ENCODE peak calls at places on chromosomes 12 and 14, in eight cellular contexts. M is NCI-H1092 treated with DMSO at 0.1 percent for 48 hours, E is astrocyte of the spinal cord, J is activated gamma-delta T cell treated with Interleukin-2 at 50 U/mL for 16 hours, Y is SIG-M5, U is thoracic aorta, F is adipocyte, D is cardiac muscle cell. S is an unnamed sample.

GRCh38 chr12:89194683-89195082 is 157.6 kb downstream of the DUSP6 start:
- DNase-seq in M (no peak), E (no peak), J (no peak), Y (no peak), U (no peak), F (no peak), D (no peak), S (no peak)

GRCh38 chr12:47383942-47384341 is 304.2 kb upstream of the AMIGO2 start:
- DNase-seq in M (no peak), E (peak), J (no peak), Y (no peak), U (no peak), F (peak), D (peak), S (no peak)

GRCh38 chr12:57998251-57998650 is 56.9 kb downstream of the ATP23 start:
- DNase-seq in M (no peak), E (no peak), J (no peak), Y (no peak), U (no peak), F (no peak), D (no peak), S (no peak)

GRCh38 chr14:80388980-80389711 is 177.8 kb upstream of the DIO2 start:
- DNase-seq in M (no peak), E (peak), J (no peak), Y (no peak), U (no peak), F (peak), D (peak), S (no peak)

GRCh38 chr14:32087173-32087861 is 10.2 kb downstream of the ARHGAP5 start:
- DNase-seq in M (no peak), E (peak), J (no peak), Y (no peak), U (no peak), F (peak), D (peak), S (no peak)

GRCh38 chr12:68871899-68872298 is 61.1 kb downstream of the CPM start:
- DNase-seq in M (peak), E (peak), J (no peak), Y (no peak), U (no peak), F (no peak), D (peak), S (peak)

GRCh38 chr12:80282761-80283160 is 161.3 kb upstream of the PTPRQ start:
- DNase-seq in M (no peak), E (peak), J (no peak), Y (no peak), U (no peak), F (peak), D (no peak), S (no peak)

GRCh38 chr14:67520482-67520881 is 12.6 kb upstream of the PLEKHH1 start:
- DNase-seq in M (no peak), E (no peak), J (no peak), Y (no peak), U (no peak), F (no peak), D (no peak), S (no peak)

GRCh38 chr12:65229441-65229840 is 49.0 kb upstream of the MSRB3 start:
- DNase-seq in M (no peak), E (peak), J (no peak), Y (no peak), U (no peak), F (peak), D (peak), S (no peak)

GRCh38 chr12:119990382-119990874 is 1.4 kb downstream of the BICDL1 start:
- DNase-seq in M (peak), E (no peak), J (no peak), Y (peak), U (no peak), F (no peak), D (no peak), S (peak)

GRCh38 chr12:71605034-71605433 is 58.6 kb downstream of the ZFC3H1 start:
- DNase-seq in M (peak), E (no peak), J (no peak), Y (no peak), U (no peak), F (no peak), D (no peak), S (no peak)

GRCh38 chr12:58368001-58368400 is 426.6 kb downstream of the ATP23 start:
- DNase-seq in M (no peak), E (no peak), J (no peak), Y (no peak), U (no peak), F (no peak), D (no peak), S (no peak)

GRCh38 chr14:77039285-77040058 is 11.0 kb upstream of the IRF2BPL start:
- DNase-seq in M (peak), E (peak), J (no peak), Y (no peak), U (no peak), F (peak), D (peak), S (no peak)

GRCh38 chr12:57727758-57728395 is 10.7 kb downstream of the AGAP2 start:
- DNase-seq in M (no peak), E (no peak), J (no peak), Y (no peak), U (no peak), F (no peak), D (no peak), S (no peak)

GRCh38 chr14:45787167-45787566 is 534.2 kb upstream of the MIS18BP1 start:
- DNase-seq in M (no peak), E (no peak), J (no peak), Y (no peak), U (no peak), F (no peak), D (no peak), S (no peak)

GRCh38 chr12:67193705-67194104 is 75.5 kb upstream of the CAND1 start:
- DNase-seq in M (no peak), E (peak), J (no peak), Y (no peak), U (no peak), F (peak), D (peak), S (no peak)

GRCh38 chr12:49232940-49233841 is 31.7 kb upstream of the TUBA1C start:
- DNase-seq in M (peak), E (peak), J (no peak), Y (no peak), U (no peak), F (peak), D (peak), S (no peak)

GRCh38 chr12:15562263-15562662 is 226.9 kb downstream of the EPS8 start:
- DNase-seq in M (no peak), E (no peak), J (no peak), Y (no peak), U (no peak), F (no peak), D (no peak), S (no peak)

GRCh38 chr12:27142102-27142721 is 59.8 kb upstream of the C12orf71 start:
- DNase-seq in M (peak), E (peak), J (peak), Y (no peak), U (peak), F (peak), D (peak), S (peak)

GRCh38 chr14:50520947-50521815 is 11.2 kb downstream of the MAP4K5 start:
- DNase-seq in M (no peak), E (peak), J (peak), Y (no peak), U (peak), F (peak), D (peak), S (no peak)

GRCh38 chr12:75322464-75322863 is 7.7 kb downstream of the CAPS2 start:
- DNase-seq in M (no peak), E (peak), J (no peak), Y (no peak), U (no peak), F (peak), D (peak), S (no peak)

GRCh38 chr14:61578745-61579144 is 116.6 kb upstream of the HIF1A start:
- DNase-seq in M (no peak), E (peak), J (no peak), Y (no peak), U (no peak), F (peak), D (peak), S (no peak)

GRCh38 chr12:51838762-51839161 is 9.8 kb downstream of the FIGNL2 start:
- DNase-seq in M (no peak), E (no peak), J (no peak), Y (no peak), U (no peak), F (no peak), D (no peak), S (no peak)

GRCh38 chr14:57383125-57383524 is 7.3 kb upstream of the NAA30 start:
- DNase-seq in M (no peak), E (no peak), J (no peak), Y (no peak), U (no peak), F (no peak), D (no peak), S (no peak)

GRCh38 chr14:75489480-75489837 is 32.8 kb upstream of the BATF start:
- DNase-seq in M (no peak), E (no peak), J (no peak), Y (no peak), U (no peak), F (no peak), D (no peak), S (no peak)

GRCh38 chr14:44952391-44953110 is 9.2 kb downstream of the KLHL28 start:
- DNase-seq in M (no peak), E (no peak), J (no peak), Y (no peak), U (no peak), F (no peak), D (no peak), S (no peak)

GRCh38 chr14:100404419-100404818 is 81.3 kb downstream of the SLC25A47 start:
- DNase-seq in M (no peak), E (no peak), J (no peak), Y (no peak), U (no peak), F (no peak), D (no peak), S (no peak)

GRCh38 chr12:121858662-121859572 is at the start of gene HPD:
- DNase-seq in M (no peak), E (peak), J (no peak), Y (no peak), U (peak), F (peak), D (peak), S (no peak)

GRCh38 chr14:23056956-23057756 is at the start of gene CDH24:
- DNase-seq in M (no peak), E (peak), J (peak), Y (no peak), U (no peak), F (peak), D (peak), S (no peak)

GRCh38 chr14:97306133-97306784 is 509.1 kb downstream of the VRK1 start:
- DNase-seq in M (no peak), E (peak), J (no peak), Y (no peak), U (no peak), F (no peak), D (no peak), S (no peak)

GRCh38 chr12:115657081-115658013 is 620.1 kb downstream of the MED13L start:
- DNase-seq in M (no peak), E (no peak), J (no peak), Y (no peak), U (no peak), F (no peak), D (no peak), S (no peak)

GRCh38 chr14:100779691-100780080 is 46.2 kb upstream of the MEG3 start:
- DNase-seq in M (no peak), E (no peak), J (no peak), Y (no peak), U (no peak), F (no peak), D (no peak), S (no peak)

GRCh38 chr14:94111276-94112095 is 950 bp downstream of the IFI27 start:
- DNase-seq in M (no peak), E (no peak), J (no peak), Y (no peak), U (no peak), F (no peak), D (no peak), S (no peak)

S was measured in HL-60.